ENCODE peak calls at places on chromosomes 3 and 15, in ten cellular contexts. One of them, this sample, is unnamed.

GRCh38 chr15:29774900-29775299 is 47.4 kb downstream of the TJP1 start:
- DNase-seq in cardiac muscle cell: no peak
- DNase-seq in neural progenitor cell: no peak
- DNase-seq in ovary: no peak
- DNase-seq in fibroblast of lung: peak
- DNase-seq in epithelial cell of prostate: peak
- DNase-seq in neuronal stem cell: no peak
- DNase-seq in CD4-positive, alpha-beta T cell: no peak
- DNase-seq in CD8-positive, alpha-beta memory T cell: no peak
- DNase-seq in PC-3: peak
- DNase-seq in this sample: no peak

GRCh38 chr15:69576035-69576526 is 123.5 kb downstream of the RPLP1 start:
- DNase-seq in CD4-positive, alpha-beta T cell: peak
- DNase-seq in epithelial cell of prostate: no peak
- DNase-seq in CD8-positive, alpha-beta memory T cell: peak
- DNase-seq in cardiac muscle cell: peak
- DNase-seq in PC-3: peak
- DNase-seq in neuronal stem cell: peak
- DNase-seq in neural progenitor cell: peak
- DNase-seq in ovary: no peak
- DNase-seq in fibroblast of lung: peak
- DNase-seq in this sample: no peak

GRCh38 chr15:91849749-91850161 is 3.8 kb upstream of the SLCO3A1 start:
- DNase-seq in CD4-positive, alpha-beta T cell: no peak
- DNase-seq in epithelial cell of prostate: no peak
- DNase-seq in ovary: no peak
- DNase-seq in neural progenitor cell: peak
- DNase-seq in cardiac muscle cell: peak
- DNase-seq in neuronal stem cell: no peak
- DNase-seq in CD8-positive, alpha-beta memory T cell: no peak
- DNase-seq in fibroblast of lung: peak
- DNase-seq in PC-3: peak
- DNase-seq in this sample: no peak

GRCh38 chr3:189995129-189995528 is 125.6 kb downstream of the P3H2 start:
- DNase-seq in CD8-positive, alpha-beta memory T cell: no peak
- DNase-seq in epithelial cell of prostate: no peak
- DNase-seq in fibroblast of lung: peak
- DNase-seq in neuronal stem cell: no peak
- DNase-seq in neural progenitor cell: peak
- DNase-seq in cardiac muscle cell: no peak
- DNase-seq in PC-3: no peak
- DNase-seq in CD4-positive, alpha-beta T cell: no peak
- DNase-seq in ovary: no peak
- DNase-seq in this sample: no peak

GRCh38 chr3:190562866-190563525 is 49.1 kb downstream of the IL1RAP start:
- DNase-seq in CD8-positive, alpha-beta memory T cell: no peak
- DNase-seq in ovary: no peak
- DNase-seq in neural progenitor cell: no peak
- DNase-seq in epithelial cell of prostate: no peak
- DNase-seq in fibroblast of lung: no peak
- DNase-seq in cardiac muscle cell: no peak
- DNase-seq in neuronal stem cell: no peak
- DNase-seq in PC-3: peak
- DNase-seq in CD4-positive, alpha-beta T cell: no peak
- DNase-seq in this sample: no peak

GRCh38 chr15:64381000-64381751 is at the start of gene PCLAF:
- DNase-seq in PC-3: peak
- DNase-seq in neural progenitor cell: peak
- DNase-seq in CD8-positive, alpha-beta memory T cell: peak
- DNase-seq in epithelial cell of prostate: peak
- DNase-seq in CD4-positive, alpha-beta T cell: peak
- DNase-seq in fibroblast of lung: peak
- DNase-seq in neuronal stem cell: peak
- DNase-seq in ovary: peak
- DNase-seq in cardiac muscle cell: peak
- DNase-seq in this sample: peak

GRCh38 chr3:173583496-173583895 is 186.0 kb downstream of the NLGN1 start:
- DNase-seq in cardiac muscle cell: no peak
- DNase-seq in CD8-positive, alpha-beta memory T cell: no peak
- DNase-seq in fibroblast of lung: no peak
- DNase-seq in neuronal stem cell: peak
- DNase-seq in neural progenitor cell: peak
- DNase-seq in ovary: no peak
- DNase-seq in PC-3: no peak
- DNase-seq in epithelial cell of prostate: no peak
- DNase-seq in CD4-positive, alpha-beta T cell: no peak
- DNase-seq in this sample: no peak

GRCh38 chr3:30835667-30836066 is 58.8 kb downstream of the GADL1 start:
- DNase-seq in neural progenitor cell: no peak
- DNase-seq in neuronal stem cell: no peak
- DNase-seq in CD4-positive, alpha-beta T cell: no peak
- DNase-seq in cardiac muscle cell: no peak
- DNase-seq in fibroblast of lung: no peak
- DNase-seq in CD8-positive, alpha-beta memory T cell: no peak
- DNase-seq in epithelial cell of prostate: no peak
- DNase-seq in PC-3: peak
- DNase-seq in ovary: no peak
- DNase-seq in this sample: no peak

GRCh38 chr3:124941729-124942128 is 7.2 kb upstream of the MUC13 start:
- DNase-seq in CD4-positive, alpha-beta T cell: no peak
- DNase-seq in cardiac muscle cell: no peak
- DNase-seq in CD8-positive, alpha-beta memory T cell: no peak
- DNase-seq in fibroblast of lung: no peak
- DNase-seq in PC-3: no peak
- DNase-seq in neuronal stem cell: no peak
- DNase-seq in epithelial cell of prostate: no peak
- DNase-seq in ovary: no peak
- DNase-seq in neural progenitor cell: no peak
- DNase-seq in this sample: no peak
- H3K27ac ChIP-seq in CD4-positive, alpha-beta T cell: no peak
- H3K27ac ChIP-seq in cardiac muscle cell: no peak
- H3K27ac ChIP-seq in CD8-positive, alpha-beta memory T cell: no peak
- H3K27ac ChIP-seq in fibroblast of lung: no peak
- H3K27ac ChIP-seq in PC-3: no peak
- H3K27ac ChIP-seq in neuronal stem cell: no peak
- H3K27ac ChIP-seq in epithelial cell of prostate: no peak
- H3K27ac ChIP-seq in ovary: no peak
- H3K27ac ChIP-seq in neural progenitor cell: no peak
- H3K27ac ChIP-seq in this sample: no peak

GRCh38 chr3:43451670-43452254 is 165.4 kb downstream of the SNRK start:
- DNase-seq in epithelial cell of prostate: no peak
- DNase-seq in ovary: no peak
- DNase-seq in PC-3: no peak
- DNase-seq in CD4-positive, alpha-beta T cell: no peak
- DNase-seq in fibroblast of lung: no peak
- DNase-seq in cardiac muscle cell: no peak
- DNase-seq in neuronal stem cell: no peak
- DNase-seq in neural progenitor cell: no peak
- DNase-seq in CD8-positive, alpha-beta memory T cell: no peak
- DNase-seq in this sample: no peak
- H3K27ac ChIP-seq in epithelial cell of prostate: no peak
- H3K27ac ChIP-seq in ovary: no peak
- H3K27ac ChIP-seq in PC-3: no peak
- H3K27ac ChIP-seq in CD4-positive, alpha-beta T cell: no peak
- H3K27ac ChIP-seq in fibroblast of lung: no peak
- H3K27ac ChIP-seq in cardiac muscle cell: no peak
- H3K27ac ChIP-seq in neuronal stem cell: no peak
- H3K27ac ChIP-seq in neural progenitor cell: no peak
- H3K27ac ChIP-seq in CD8-positive, alpha-beta memory T cell: no peak
- H3K27ac ChIP-seq in this sample: no peak

DNA sequence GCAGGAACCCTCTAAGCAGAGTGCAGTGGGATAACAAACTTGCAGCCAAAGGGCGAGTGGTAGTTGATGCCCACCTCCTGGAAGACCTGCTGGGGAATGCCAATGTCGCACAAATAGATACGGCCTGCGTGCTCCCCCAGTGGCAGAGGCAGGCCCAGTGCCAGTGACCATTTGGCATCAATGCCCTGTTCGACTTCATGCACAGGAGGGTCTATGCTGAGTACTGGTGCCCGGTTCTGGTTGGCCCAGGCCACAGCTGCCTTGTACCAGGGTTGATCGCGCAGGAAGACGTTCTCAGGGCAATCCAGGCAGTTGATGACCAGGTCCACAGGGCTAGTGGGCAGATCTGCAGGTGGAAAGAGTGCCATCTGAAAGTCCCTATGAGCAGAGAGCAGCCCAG is 17.0 kb downstream of the CLK3 start:
- DNase-seq in neural progenitor cell: no peak
- DNase-seq in CD8-positive, alpha-beta memory T cell: no peak
- DNase-seq in PC-3: no peak
- DNase-seq in epithelial cell of prostate: no peak
- DNase-seq in ovary: no peak
- DNase-seq in cardiac muscle cell: no peak
- DNase-seq in CD4-positive, alpha-beta T cell: no peak
- DNase-seq in neuronal stem cell: no peak
- DNase-seq in fibroblast of lung: no peak
- DNase-seq in this sample: no peak
- H3K27ac ChIP-seq in neural progenitor cell: no peak
- H3K27ac ChIP-seq in CD8-positive, alpha-beta memory T cell: no peak
- H3K27ac ChIP-seq in PC-3: no peak
- H3K27ac ChIP-seq in epithelial cell of prostate: no peak
- H3K27ac ChIP-seq in ovary: no peak
- H3K27ac ChIP-seq in cardiac muscle cell: no peak
- H3K27ac ChIP-seq in CD4-positive, alpha-beta T cell: no peak
- H3K27ac ChIP-seq in neuronal stem cell: no peak
- H3K27ac ChIP-seq in fibroblast of lung: no peak
- H3K27ac ChIP-seq in this sample: no peak

DNA sequence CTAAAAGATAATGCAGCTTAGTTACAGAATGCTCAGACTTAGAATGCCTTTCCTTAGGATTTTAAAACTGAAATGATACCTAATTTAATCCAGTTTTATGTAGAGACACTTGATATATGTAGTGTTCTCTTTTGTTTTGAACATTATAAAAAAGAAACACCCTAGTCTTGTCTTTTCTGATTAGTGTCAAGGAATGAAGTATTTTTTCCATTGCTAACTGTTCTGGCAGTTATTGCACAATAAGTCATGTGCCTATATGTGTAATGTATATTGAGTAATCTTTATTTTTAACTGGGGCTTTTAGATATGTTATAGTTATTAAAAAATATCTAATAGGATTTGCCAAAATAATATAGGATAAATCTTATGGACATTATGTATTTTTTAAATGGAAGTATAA is 4.5 kb downstream of the ARL8B start:
- DNase-seq in neuronal stem cell: no peak
- DNase-seq in cardiac muscle cell: no peak
- DNase-seq in CD8-positive, alpha-beta memory T cell: no peak
- DNase-seq in fibroblast of lung: peak
- DNase-seq in ovary: no peak
- DNase-seq in CD4-positive, alpha-beta T cell: no peak
- DNase-seq in epithelial cell of prostate: no peak
- DNase-seq in neural progenitor cell: no peak
- DNase-seq in PC-3: no peak
- DNase-seq in this sample: no peak
- H3K27ac ChIP-seq in neuronal stem cell: no peak
- H3K27ac ChIP-seq in cardiac muscle cell: no peak
- H3K27ac ChIP-seq in CD8-positive, alpha-beta memory T cell: no peak
- H3K27ac ChIP-seq in fibroblast of lung: peak
- H3K27ac ChIP-seq in ovary: no peak
- H3K27ac ChIP-seq in CD4-positive, alpha-beta T cell: no peak
- H3K27ac ChIP-seq in epithelial cell of prostate: peak
- H3K27ac ChIP-seq in neural progenitor cell: no peak
- H3K27ac ChIP-seq in PC-3: no peak
- H3K27ac ChIP-seq in this sample: no peak

DNA sequence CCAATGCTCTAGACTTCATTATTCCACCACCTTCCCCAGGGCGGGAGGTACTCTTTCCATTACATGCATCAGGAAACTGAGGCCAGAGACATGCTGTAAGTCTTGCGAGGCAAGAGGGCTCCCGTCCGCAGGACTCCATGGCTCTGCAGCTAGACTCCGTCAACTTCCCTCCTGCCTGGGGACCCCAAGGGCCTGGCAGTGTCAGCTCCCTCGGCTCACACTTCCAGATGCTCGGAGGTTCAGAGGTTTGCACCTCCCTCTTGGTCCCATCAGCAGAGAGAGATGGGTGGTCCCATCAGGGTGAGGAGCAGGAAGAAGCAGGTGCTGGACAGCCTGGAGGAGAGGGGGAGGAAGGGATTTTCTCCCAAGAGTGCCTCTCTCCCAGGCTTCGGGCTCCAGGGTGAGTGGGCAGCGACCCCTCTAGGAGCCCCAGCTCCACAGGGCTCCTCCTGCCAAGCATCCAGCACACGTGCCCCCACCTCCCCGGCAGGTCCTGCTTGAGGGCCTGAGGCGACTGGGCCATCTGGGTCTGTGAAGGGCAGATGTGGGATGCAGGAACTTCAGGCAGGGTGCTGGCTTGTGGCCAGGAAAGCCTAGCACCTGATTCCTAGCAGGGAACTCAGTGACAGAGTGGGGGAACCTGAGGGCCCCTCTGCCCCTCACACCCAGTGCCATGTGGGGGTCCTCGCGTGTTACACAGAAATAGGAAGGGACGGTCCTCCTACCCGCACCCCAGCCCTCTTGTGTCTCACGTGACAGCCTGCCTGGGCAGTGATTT is 9.3 kb downstream of the PAK6 start:
- DNase-seq in neural progenitor cell: no peak
- DNase-seq in ovary: no peak
- DNase-seq in neuronal stem cell: no peak
- DNase-seq in fibroblast of lung: no peak
- DNase-seq in cardiac muscle cell: no peak
- DNase-seq in epithelial cell of prostate: no peak
- DNase-seq in PC-3: no peak
- DNase-seq in CD4-positive, alpha-beta T cell: no peak
- DNase-seq in CD8-positive, alpha-beta memory T cell: no peak
- DNase-seq in this sample: no peak
- H3K27ac ChIP-seq in neural progenitor cell: no peak
- H3K27ac ChIP-seq in ovary: no peak
- H3K27ac ChIP-seq in neuronal stem cell: no peak
- H3K27ac ChIP-seq in fibroblast of lung: no peak
- H3K27ac ChIP-seq in cardiac muscle cell: no peak
- H3K27ac ChIP-seq in epithelial cell of prostate: no peak
- H3K27ac ChIP-seq in PC-3: no peak
- H3K27ac ChIP-seq in CD4-positive, alpha-beta T cell: no peak
- H3K27ac ChIP-seq in CD8-positive, alpha-beta memory T cell: no peak
- H3K27ac ChIP-seq in this sample: no peak

DNA sequence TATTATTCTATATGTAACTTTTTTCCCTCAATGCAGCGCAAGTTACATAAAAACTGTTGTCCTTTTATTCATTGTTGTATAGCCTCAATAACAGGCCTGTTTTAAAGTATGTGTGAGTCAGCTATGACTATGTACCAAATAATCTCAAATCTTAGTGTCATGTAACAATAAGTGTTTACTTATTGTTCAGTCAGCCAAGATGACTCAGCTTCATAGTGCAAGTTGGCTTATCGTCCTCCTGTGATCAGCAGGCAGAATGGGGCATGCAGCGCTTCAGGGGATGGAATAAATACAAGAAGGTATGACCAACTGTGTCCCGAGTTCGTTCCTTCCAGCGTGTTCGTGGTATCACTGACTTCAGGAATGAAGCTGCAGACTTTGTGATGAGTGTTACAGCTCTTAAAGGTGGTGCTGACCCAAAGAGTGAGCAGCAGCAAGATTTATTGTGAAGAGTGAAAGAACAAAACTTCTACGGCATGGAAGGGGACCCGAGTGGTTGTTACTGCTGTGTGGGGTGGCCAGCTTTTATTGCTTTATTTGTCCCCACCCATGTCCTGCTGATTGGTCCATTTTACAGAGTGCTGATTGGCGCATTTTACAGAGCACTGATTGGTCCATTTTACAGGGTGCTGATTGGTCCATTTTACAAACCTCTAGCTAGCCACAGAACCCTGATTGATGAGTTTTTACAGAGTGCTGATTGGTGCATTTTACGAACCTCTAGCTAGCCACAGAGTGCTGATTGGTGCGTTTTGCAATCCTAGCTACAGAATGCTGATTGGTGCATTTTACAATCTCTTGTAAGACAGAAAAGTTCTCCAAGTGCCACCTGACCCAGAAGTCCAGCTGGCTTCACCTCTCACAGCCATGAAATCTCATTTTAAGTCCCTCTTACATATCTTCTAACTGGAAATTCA is 1016.0 kb downstream of the MCTP2 start:
- DNase-seq in neural progenitor cell: no peak
- DNase-seq in CD8-positive, alpha-beta memory T cell: no peak
- DNase-seq in fibroblast of lung: peak
- DNase-seq in CD4-positive, alpha-beta T cell: no peak
- DNase-seq in epithelial cell of prostate: peak
- DNase-seq in PC-3: peak
- DNase-seq in cardiac muscle cell: no peak
- DNase-seq in neuronal stem cell: no peak
- DNase-seq in ovary: no peak
- DNase-seq in this sample: no peak
- H3K27ac ChIP-seq in neural progenitor cell: no peak
- H3K27ac ChIP-seq in CD8-positive, alpha-beta memory T cell: no peak
- H3K27ac ChIP-seq in fibroblast of lung: no peak
- H3K27ac ChIP-seq in CD4-positive, alpha-beta T cell: no peak
- H3K27ac ChIP-seq in epithelial cell of prostate: peak
- H3K27ac ChIP-seq in PC-3: peak
- H3K27ac ChIP-seq in cardiac muscle cell: no peak
- H3K27ac ChIP-seq in neuronal stem cell: no peak
- H3K27ac ChIP-seq in ovary: no peak
- H3K27ac ChIP-seq in this sample: no peak

This sample was measured in caudate nucleus.